ENCODE peak calls at places on chromosomes 1 and 21, in five cellular contexts. D is fibroblast of lung, M is BE2C, A is osteocyte, U is coronary artery. I is an unnamed sample.

GRCh38 chr1:10694274-10694632 is 102.2 kb downstream of the CASZ1 start:
- DNase-seq in D (no peak), M (no peak), A (no peak), U (no peak), I (no peak)

GRCh38 chr1:77953907-77954306 is 25.0 kb downstream of the FUBP1 start:
- DNase-seq in D (no peak), M (no peak), A (no peak), U (no peak), I (no peak)

GRCh38 chr21:14889080-14889805 is 175.6 kb downstream of the NRIP1 start:
- DNase-seq in D (peak), M (no peak), A (no peak), U (no peak), I (no peak)

GRCh38 chr1:236261033-236261432 is 20.7 kb downstream of the ERO1B start:
- DNase-seq in D (no peak), M (no peak), A (no peak), U (no peak), I (no peak)

GRCh38 chr1:94020764-94021579 is 100.0 kb downstream of the ABCA4 start:
- DNase-seq in D (peak), M (no peak), A (no peak), U (no peak), I (no peak)

GRCh38 chr1:99173282-99173681 is 91.0 kb upstream of the PLPPR4 start:
- DNase-seq in D (no peak), M (no peak), A (no peak), U (no peak), I (no peak)

GRCh38 chr1:9629445-9630201 is 21.9 kb upstream of the PIK3CD start:
- DNase-seq in D (no peak), M (no peak), A (no peak), U (no peak), I (no peak)

GRCh38 chr1:207747627-207748492 is 4.0 kb upstream of the CD46 start:
- DNase-seq in D (no peak), M (no peak), A (no peak), U (no peak), I (no peak)

GRCh38 chr1:187413770-187414169 is 585.0 kb downstream of the PLA2G4A start:
- DNase-seq in D (peak), M (no peak), A (no peak), U (no peak), I (no peak)
- TF ChIP-seq CTCF in D (no peak), M (peak), A (peak), U (no peak), I (no peak)

GRCh38 chr1:156444407-156445001 is 56.1 kb downstream of the MEF2D start:
- DNase-seq in D (no peak), M (peak), A (no peak), U (no peak), I (peak)
- TF ChIP-seq CTCF in D (peak), M (peak), A (peak), U (no peak), I (peak)

GRCh38 chr1:228454238-228454637 is 32.9 kb upstream of the RNF187 start:
- DNase-seq in D (no peak), M (no peak), A (no peak), U (no peak), I (no peak)

GRCh38 chr1:228457017-228457395 is 30.2 kb upstream of the RNF187 start:
- DNase-seq in D (no peak), M (no peak), A (no peak), U (no peak), I (no peak)

GRCh38 chr1:228456252-228457016 is 30.7 kb upstream of the RNF187 start:
- DNase-seq in D (no peak), M (no peak), A (no peak), U (no peak), I (no peak)

GRCh38 chr1:228457396-228458176 is 29.6 kb upstream of the RNF187 start:
- DNase-seq in D (peak), M (peak), A (peak), U (peak), I (peak)

GRCh38 chr1:228455715-228456114 is 31.5 kb upstream of the RNF187 start:
- DNase-seq in D (peak), M (no peak), A (no peak), U (no peak), I (no peak)
- TF ChIP-seq CTCF in D (peak), M (peak), A (peak), U (no peak), I (no peak)

DNA sequence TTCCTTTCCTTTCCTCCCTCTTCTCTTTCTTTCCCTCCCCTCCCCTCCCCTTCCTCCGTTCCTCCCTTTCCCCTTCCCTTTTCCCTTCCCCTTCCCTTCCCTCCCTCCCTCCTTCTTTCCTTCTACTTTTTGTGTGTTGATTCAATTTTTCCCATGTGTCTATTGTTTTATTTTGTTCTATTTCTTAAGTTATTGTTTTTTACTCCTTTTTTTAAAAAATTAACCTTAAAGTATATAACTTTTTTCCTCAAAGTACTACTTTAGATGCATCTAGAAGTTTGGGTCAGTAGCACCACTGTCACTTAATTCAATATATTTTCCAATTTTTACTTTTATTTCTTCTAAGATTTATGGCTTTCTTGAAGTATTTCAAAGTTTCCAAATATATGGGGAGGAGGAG is 448.2 kb upstream of the VAMP3 start:
- DNase-seq in D (no peak), M (no peak), A (no peak), U (no peak), I (no peak)
- TF ChIP-seq CTCF in D (no peak), M (no peak), A (no peak), U (no peak), I (no peak)

DNA sequence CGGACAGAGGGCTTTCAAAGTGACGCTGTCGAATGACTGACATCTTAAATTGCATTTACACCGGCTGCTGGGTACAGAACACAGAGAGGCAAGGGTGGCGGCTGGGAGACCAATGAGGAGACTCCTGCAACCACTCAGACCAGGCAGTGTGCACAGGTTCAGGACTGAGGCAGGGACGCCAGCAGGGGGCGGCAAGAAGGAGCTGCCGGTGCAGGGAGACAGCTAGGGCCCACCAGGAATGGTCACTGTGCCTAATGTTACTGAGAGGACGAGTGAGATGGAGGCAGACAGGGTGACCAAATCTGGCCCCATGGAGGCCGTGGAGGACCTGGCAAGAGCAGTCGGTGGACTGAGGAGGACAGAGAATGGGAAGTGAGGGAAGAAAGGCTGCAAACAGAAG is 23.5 kb downstream of the GLIS1 start:
- DNase-seq in D (peak), M (peak), A (no peak), U (no peak), I (peak)
- TF ChIP-seq CTCF in D (peak), M (peak), A (peak), U (no peak), I (peak)

GRCh38 chr1:88998716-88999115 is 6.3 kb upstream of the KYAT3 start:
- DNase-seq in D (peak), M (peak), A (no peak), U (no peak), I (no peak)
- TF ChIP-seq CTCF in D (peak), M (no peak), A (peak), U (peak), I (peak)

GRCh38 chr21:46142581-46143473 is 12.6 kb downstream of the FTCD start:
- DNase-seq in D (no peak), M (peak), A (no peak), U (no peak), I (peak)
- TF ChIP-seq CTCF in D (no peak), M (no peak), A (no peak), U (no peak), I (no peak)

GRCh38 chr1:119987689-119988088 is 81.8 kb downstream of the NOTCH2 start:
- DNase-seq in D (no peak), M (no peak), A (no peak), U (no peak), I (no peak)

GRCh38 chr1:119987112-119987511 is 82.3 kb downstream of the NOTCH2 start:
- DNase-seq in D (peak), M (no peak), A (no peak), U (no peak), I (no peak)

GRCh38 chr1:119982006-119982405 is 85.7 kb upstream of the ADAM30 start:
- DNase-seq in D (no peak), M (no peak), A (no peak), U (no peak), I (no peak)

GRCh38 chr1:119986007-119986497 is 83.4 kb downstream of the NOTCH2 start:
- DNase-seq in D (no peak), M (no peak), A (no peak), U (no peak), I (no peak)

GRCh38 chr1:119984771-119985170 is 84.7 kb downstream of the NOTCH2 start:
- DNase-seq in D (no peak), M (no peak), A (no peak), U (no peak), I (no peak)
- TF ChIP-seq CTCF in D (no peak), M (no peak), A (no peak), U (no peak), I (no peak)

DNA sequence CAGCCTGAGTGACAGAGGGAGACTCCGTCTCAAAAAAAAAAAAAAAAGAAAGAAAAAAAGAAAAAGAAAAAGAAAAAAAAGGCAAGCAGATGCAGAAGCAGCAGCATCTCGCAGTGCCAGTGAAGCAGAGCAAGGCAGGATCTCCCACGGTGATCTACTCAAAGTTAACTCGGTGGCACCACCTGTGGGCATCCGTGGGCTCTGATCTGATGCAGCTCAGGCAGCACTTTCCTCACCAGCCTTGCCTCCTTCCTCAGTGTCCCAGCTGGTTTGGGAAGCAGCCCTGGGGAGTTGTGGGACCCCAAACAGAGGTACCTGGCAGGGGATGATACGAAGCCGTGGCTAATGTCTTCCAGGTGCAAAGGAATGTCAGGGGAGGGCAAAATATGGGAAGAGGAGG is 104.3 kb upstream of the KRTAP19-8 start:
- DNase-seq in D (no peak), M (peak), A (no peak), U (no peak), I (no peak)
- TF ChIP-seq CTCF in D (no peak), M (peak), A (no peak), U (no peak), I (no peak)

GRCh38 chr1:178500091-178500770 is 3.5 kb upstream of the CLEC20A start:
- DNase-seq in D (no peak), M (no peak), A (peak), U (no peak), I (peak)
- TF ChIP-seq CTCF in D (no peak), M (no peak), A (no peak), U (no peak), I (peak)